ENCODE peak calls at places on chromosomes 6 and 20, in ten cellular contexts. A is CD8-positive, alpha-beta memory T cell; F is left ventricle myocardium inferior; U is astrocyte of the hippocampus; K is omental fat pad; O is cardiac fibroblast; E is islet precursor cell; Q is GM12892; G is K562; R is germinal center. T is an unnamed sample.

GRCh38 chr20:58623579-58624473 is 27.3 kb upstream of the STX16 start:
- DNase-seq in A (no peak), F (peak; percentile 40), U (peak; percentile 99), K (peak; percentile 45), O (peak; percentile 96), E (peak; percentile 97), Q (no peak), G (peak; percentile 91), R (no peak), T (no peak)

GRCh38 chr20:57481281-57481711 is 43.6 kb downstream of the CTCFL start:
- DNase-seq in A (no peak), F (no peak), U (no peak), K (no peak), O (no peak), E (no peak), Q (no peak), G (no peak), R (peak; percentile 87), T (no peak)

GRCh38 chr6:18561006-18561750 is 174.0 kb downstream of the RNF144B start:
- DNase-seq in A (no peak), F (no peak), U (no peak), K (no peak), O (no peak), E (no peak), Q (no peak), G (no peak), R (no peak), T (no peak)

GRCh38 chr6:118660218-118660569 is 8.8 kb upstream of the CEP85L start:
- DNase-seq in A (peak; percentile 75), F (no peak), U (peak; percentile 34), K (no peak), O (peak; percentile 20), E (no peak), Q (no peak), G (peak; percentile 72), R (no peak), T (no peak)

GRCh38 chr6:34393968-34394305 is 1.5 kb upstream of the NUDT3 start:
- DNase-seq in A (no peak), F (no peak), U (no peak), K (no peak), O (no peak), E (no peak), Q (no peak), G (no peak), R (no peak), T (no peak)

GRCh38 chr6:107062691-107063090 is 34.7 kb downstream of the MTRES1 start:
- DNase-seq in A (no peak), F (no peak), U (no peak), K (no peak), O (no peak), E (no peak), Q (no peak), G (no peak), R (no peak), T (no peak)

GRCh38 chr6:148313483-148313882 is 29.2 kb upstream of the SASH1 start:
- DNase-seq in A (no peak), F (no peak), U (no peak), K (no peak), O (no peak), E (no peak), Q (no peak), G (no peak), R (no peak), T (no peak)

GRCh38 chr20:54167909-54168872 is 5.6 kb downstream of the CYP24A1 start:
- DNase-seq in A (no peak), F (no peak), U (peak; percentile 46), K (no peak), O (peak; percentile 55), E (no peak), Q (no peak), G (peak; percentile 19), R (no peak), T (no peak)

GRCh38 chr20:25565578-25566157 is 19.7 kb downstream of the NINL start:
- DNase-seq in A (no peak), F (no peak), U (no peak), K (no peak), O (no peak), E (no peak), Q (no peak), G (no peak), R (no peak), T (no peak)

GRCh38 chr20:9839626-9840025 is 750 bp upstream of the PAK5 start:
- DNase-seq in A (no peak), F (no peak), U (no peak), K (no peak), O (no peak), E (no peak), Q (no peak), G (no peak), R (no peak), T (no peak)

GRCh38 chr6:53466257-53466656 is 78.6 kb downstream of the GCLC start:
- DNase-seq in A (no peak), F (no peak), U (peak; percentile 33), K (no peak), O (peak; percentile 32), E (no peak), Q (no peak), G (no peak), R (no peak), T (no peak)

GRCh38 chr20:35739294-35740163 is 2.5 kb downstream of the RBM39 start:
- DNase-seq in A (no peak), F (no peak), U (peak; percentile 32), K (no peak), O (peak; percentile 69), E (no peak), Q (no peak), G (no peak), R (peak; percentile 7), T (no peak)

GRCh38 chr6:37826188-37826587 is 6.7 kb downstream of the ZFAND3 start:
- DNase-seq in A (no peak), F (no peak), U (no peak), K (no peak), O (peak; percentile 37), E (no peak), Q (no peak), G (no peak), R (no peak), T (no peak)

GRCh38 chr6:13248053-13248452 is 80.3 kb downstream of the TBC1D7 start:
- DNase-seq in A (no peak), F (no peak), U (peak; percentile 75), K (no peak), O (peak; percentile 46), E (peak; percentile 77), Q (no peak), G (no peak), R (no peak), T (peak; percentile 23)

GRCh38 chr6:34386316-34387137 is 5.9 kb downstream of the NUDT3 start:
- DNase-seq in A (no peak), F (no peak), U (peak; percentile 68), K (no peak), O (peak; percentile 98), E (no peak), Q (no peak), G (no peak), R (no peak), T (no peak)

GRCh38 chr6:25366785-25367657 is 87.8 kb downstream of the CARMIL1 start:
- DNase-seq in A (peak; percentile 84), F (no peak), U (peak; percentile 18), K (no peak), O (peak; percentile 38), E (no peak), Q (no peak), G (no peak), R (no peak), T (no peak)

GRCh38 chr6:42367353-42368011 is 84.2 kb downstream of the TRERF1 start:
- DNase-seq in A (peak; percentile 32), F (no peak), U (peak; percentile 22), K (no peak), O (peak; percentile 66), E (no peak), Q (peak; percentile 56), G (peak; percentile 46), R (peak; percentile 85), T (no peak)

T was measured in anterior cingulate cortex.